ENCODE peak calls at places on chromosomes 16 and 17, in six cellular contexts. Q is GM12891, M is GM12878, N is K562, H is H1, I is HepG2. P is an unnamed sample.

GRCh38 chr16:82331974-82332750 is 162.1 kb upstream of the MPHOSPH6 start:
- DNase-seq in H (no peak), I (peak), N (no peak), Q (no peak), M (no peak), P (no peak)

GRCh38 chr16:88064889-88065746 is 113.9 kb downstream of the BANP start:
- DNase-seq in I (no peak), Q (no peak), M (no peak), N (no peak), H (no peak), P (no peak)

GRCh38 chr17:416293-417206 is 63.9 kb upstream of the RPH3AL start:
- DNase-seq in H (no peak), M (peak), I (no peak), N (no peak), Q (no peak), P (no peak)

GRCh38 chr17:29143894-29144293 is 36.3 kb downstream of the MYO18A start:
- DNase-seq in I (peak), M (no peak), N (no peak), H (no peak), Q (no peak), P (no peak)

GRCh38 chr17:30519707-30520106 is 42.5 kb downstream of the GOSR1 start:
- DNase-seq in I (no peak), N (no peak), M (no peak), H (no peak), Q (no peak), P (no peak)

GRCh38 chr17:27577884-27578717 is 52.9 kb upstream of the LGALS9 start:
- DNase-seq in H (no peak), N (no peak), I (no peak), M (no peak), Q (no peak), P (no peak)

GRCh38 chr16:87552772-87553171 is 49.5 kb upstream of the JPH3 start:
- DNase-seq in N (no peak), I (no peak), Q (no peak), M (no peak), H (no peak), P (no peak)

GRCh38 chr16:5505093-5505887 is 407.7 kb upstream of the EEF2KMT start:
- DNase-seq in Q (no peak), I (no peak), N (no peak), M (no peak), H (no peak), P (no peak)

GRCh38 chr17:33924105-33924504 is 331.0 kb upstream of the CCL2 start:
- DNase-seq in I (no peak), N (peak), M (no peak), H (no peak), Q (no peak), P (no peak)

GRCh38 chr17:81385320-81386111 is 9.7 kb upstream of the BAHCC1 start:
- DNase-seq in Q (no peak), H (no peak), M (no peak), I (peak), N (no peak), P (no peak)

GRCh38 chr17:45302649-45303173 is 14.1 kb downstream of the MAP3K14 start:
- DNase-seq in Q (no peak), I (no peak), N (no peak), H (no peak), M (peak), P (no peak)

GRCh38 chr16:15916323-15916722 is 27.9 kb upstream of the CEP20 start:
- DNase-seq in M (no peak), I (no peak), N (no peak), H (no peak), Q (no peak), P (no peak)

GRCh38 chr16:88554711-88555264 is 15.4 kb upstream of the ZC3H18 start:
- DNase-seq in H (no peak), I (no peak), M (no peak), N (no peak), Q (no peak), P (no peak)

GRCh38 chr17:39867891-39868553 is at the start of gene ZPBP2:
- DNase-seq in I (no peak), Q (peak), N (no peak), M (no peak), H (no peak), P (peak)

GRCh38 chr16:64627288-64627687 is 494.6 kb downstream of the CDH11 start:
- DNase-seq in N (no peak), H (no peak), M (no peak), Q (no peak), I (no peak), P (no peak)

GRCh38 chr17:80409626-80410025 is 5.3 kb upstream of the ENDOV start:
- DNase-seq in I (no peak), Q (no peak), H (no peak), M (no peak), N (no peak), P (no peak)

GRCh38 chr17:15655162-15655561 is 28.9 kb downstream of the TRIM16 start:
- DNase-seq in H (no peak), I (no peak), N (no peak), Q (no peak), M (no peak), P (no peak)

GRCh38 chr17:40564883-40565744 is at the start of gene CCR7:
- DNase-seq in M (no peak), Q (no peak), N (peak), I (no peak), H (no peak), P (no peak)

GRCh38 chr17:31007695-31008373 is 37.0 kb downstream of the RNF135 start:
- DNase-seq in H (no peak), N (no peak), I (no peak), M (no peak), Q (no peak), P (no peak)

GRCh38 chr16:49620158-49620867 is 235.6 kb downstream of the ZNF423 start:
- DNase-seq in H (no peak), Q (no peak), N (peak), M (no peak), I (peak), P (no peak)

GRCh38 chr16:47143329-47143676 is 442 bp downstream of the NETO2 start:
- DNase-seq in H (no peak), M (no peak), Q (peak), N (peak), I (peak), P (peak)

GRCh38 chr17:30000001-30000754 is 58.7 kb downstream of the EFCAB5 start:
- DNase-seq in I (no peak), Q (no peak), M (no peak), N (no peak), H (no peak), P (no peak)

GRCh38 chr16:391885-392335 is 5.1 kb upstream of the NME4 start:
- DNase-seq in H (peak), I (peak), Q (peak), N (peak), M (no peak), P (peak)

GRCh38 chr16:66927918-66928649 is 2.7 kb upstream of the RRAD start:
- DNase-seq in Q (no peak), H (no peak), N (no peak), I (no peak), M (no peak), P (no peak)

GRCh38 chr17:19713901-19714361 is 2.5 kb downstream of the SLC47A2 start:
- DNase-seq in Q (no peak), I (no peak), M (no peak), H (no peak), N (no peak), P (peak)

GRCh38 chr16:31087971-31088370 is 772 bp downstream of the PRSS53 start:
- DNase-seq in H (no peak), N (no peak), I (no peak), Q (no peak), M (no peak), P (no peak)

GRCh38 chr17:41824086-41824485 is 11.3 kb downstream of the FKBP10 start:
- DNase-seq in M (no peak), I (no peak), N (no peak), Q (no peak), H (no peak), P (no peak)

GRCh38 chr17:50829336-50829735 is 6.0 kb upstream of the WFIKKN2 start:
- DNase-seq in H (no peak), N (no peak), M (no peak), Q (no peak), I (no peak), P (no peak)

GRCh38 chr16:28867241-28867640 is 3.6 kb downstream of the SH2B1 start:
- DNase-seq in N (no peak), I (no peak), M (no peak), H (no peak), Q (no peak), P (no peak)

GRCh38 chr16:28865289-28865688 is 1.6 kb downstream of the SH2B1 start:
- DNase-seq in Q (no peak), N (no peak), M (no peak), H (no peak), I (no peak), P (no peak)

GRCh38 chr16:28865722-28866453 is 2.2 kb downstream of the SH2B1 start:
- DNase-seq in H (no peak), Q (no peak), N (no peak), M (no peak), I (peak), P (no peak)

GRCh38 chr16:28866454-28866804 is 2.8 kb downstream of the SH2B1 start:
- DNase-seq in Q (no peak), H (no peak), N (no peak), M (no peak), I (no peak), P (no peak)

GRCh38 chr16:28863929-28864886 is 565 bp downstream of the SH2B1 start:
- DNase-seq in H (no peak), M (no peak), I (no peak), Q (no peak), N (peak), P (no peak)
- TF ChIP-seq POLR2AphosphoS5 in H (no peak), M (no peak), I (no peak), Q (no peak), N (no peak), P (no peak)

DNA sequence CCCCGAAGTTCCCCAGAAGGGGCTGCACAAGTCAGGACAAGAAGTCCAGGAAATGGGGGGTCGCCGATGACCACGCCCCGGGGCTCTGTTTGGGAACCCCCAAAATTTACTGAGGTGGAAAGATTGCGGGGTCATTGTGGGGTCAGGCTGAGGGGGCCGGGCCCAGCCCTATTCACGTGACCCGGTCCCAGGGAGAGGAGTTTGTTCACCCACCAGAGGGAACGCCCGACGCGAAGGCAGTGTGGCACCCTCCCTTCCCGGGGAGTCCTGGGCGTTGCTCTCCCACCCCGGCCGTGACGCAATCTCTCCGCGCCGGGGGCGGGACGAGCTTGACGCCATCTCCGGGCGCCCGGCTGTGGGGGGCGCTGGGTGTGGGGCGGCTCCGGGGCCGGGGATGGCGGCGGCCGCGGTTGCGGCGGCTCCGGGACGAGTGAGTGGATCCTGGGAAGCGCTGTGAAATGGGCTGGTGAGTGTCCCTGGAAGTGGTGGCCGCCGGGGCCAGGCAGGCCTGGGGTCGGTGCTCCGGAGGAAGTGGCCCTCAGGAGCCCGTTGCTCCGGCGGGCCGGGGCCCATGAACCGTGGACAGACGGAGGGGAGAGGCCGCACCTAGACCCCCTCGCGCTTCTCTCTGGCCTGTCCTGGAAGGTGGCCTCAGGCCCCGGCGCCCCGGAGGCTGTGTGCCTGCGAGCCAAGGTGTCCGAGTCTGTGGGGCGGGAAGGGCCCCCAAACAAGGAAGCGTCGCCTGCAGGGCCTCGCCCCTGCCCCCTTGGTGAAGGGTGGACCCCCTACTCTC is at the start of gene ATXN1L:
- DNase-seq in I (peak), H (peak), M (peak), N (peak), Q (peak), P (peak)
- TF ChIP-seq POLR2A in I (peak), H (peak), M (peak), N (peak), Q (peak), P (peak)

GRCh38 chr17:11461993-11462548 is 136.2 kb upstream of the DNAH9 start:
- DNase-seq in I (no peak), Q (no peak), H (no peak), M (no peak), N (no peak), P (no peak)
- TF ChIP-seq TAF1 in I (no peak), Q (no peak), H (no peak), M (no peak), N (no peak), P (no peak)

GRCh38 chr16:11740567-11740966 is 2.1 kb downstream of the TXNDC11 start:
- DNase-seq in N (no peak), H (no peak), M (no peak), Q (no peak), I (no peak), P (no peak)

GRCh38 chr16:11744075-11744470 is 1.4 kb upstream of the TXNDC11 start:
- DNase-seq in I (no peak), N (no peak), Q (no peak), H (no peak), M (no peak), P (no peak)

GRCh38 chr16:11742041-11742535 is 569 bp downstream of the TXNDC11 start:
- DNase-seq in H (no peak), M (no peak), I (peak), Q (peak), N (peak), P (peak)

GRCh38 chr16:11742536-11743307 is at the start of gene TXNDC11:
- DNase-seq in H (peak), M (peak), N (peak), I (peak), Q (peak), P (peak)

DNA sequence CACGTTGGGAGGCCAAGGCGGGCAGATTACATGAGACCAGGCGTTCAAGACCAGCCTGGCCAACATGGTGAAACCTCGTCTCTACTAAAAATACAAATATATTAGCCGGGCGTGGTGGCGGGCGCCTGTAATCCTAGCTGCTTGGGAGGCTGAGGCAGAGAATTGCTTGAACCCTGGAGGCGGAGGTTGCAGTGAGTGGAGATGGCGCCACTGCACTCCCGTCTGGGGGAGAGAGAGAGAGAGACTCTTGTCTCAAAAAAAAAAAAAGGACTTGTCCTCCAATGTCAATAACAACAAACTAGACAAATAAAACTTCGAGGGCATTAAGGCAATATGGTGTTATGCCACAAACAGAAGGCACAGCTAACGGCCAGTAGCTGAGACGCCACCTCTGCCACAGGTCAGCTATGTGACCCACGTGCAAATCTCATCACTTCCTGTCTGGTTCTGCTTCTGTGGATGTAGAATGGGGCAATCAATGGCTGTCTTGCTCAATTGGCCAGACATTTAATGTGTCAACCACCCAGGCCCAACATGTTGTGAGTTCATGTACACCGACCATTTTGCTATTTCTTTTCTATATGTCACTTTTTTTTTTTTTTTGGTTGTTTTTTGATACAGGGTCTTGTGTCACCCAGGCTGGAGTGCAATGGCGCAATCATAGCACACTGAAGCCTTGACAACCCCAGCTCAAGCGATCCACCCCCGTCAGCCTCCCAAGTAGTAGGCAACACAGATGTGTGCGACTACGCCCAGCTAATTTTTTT is 834 bp upstream of the TXNDC11 start:
- DNase-seq in N (no peak), I (peak), H (no peak), Q (no peak), M (no peak), P (no peak)
- TF ChIP-seq POLR2AphosphoS5 in N (no peak), I (peak), H (no peak), Q (no peak), M (no peak), P (peak)

GRCh38 chr17:7842950-7843535 is 9.0 kb downstream of the KDM6B start:
- DNase-seq in Q (no peak), M (no peak), N (no peak), H (no peak), I (peak), P (no peak)
- TF ChIP-seq POLR2A in Q (peak), M (peak), N (peak), H (no peak), I (peak), P (peak)

GRCh38 chr17:56891751-56892150 is 22.1 kb downstream of the TRIM25 start:
- DNase-seq in Q (no peak), N (peak), M (no peak), H (no peak), I (no peak), P (no peak)
- TF ChIP-seq TAF1 in Q (no peak), N (no peak), M (no peak), H (no peak), I (no peak), P (no peak)

GRCh38 chr16:4342866-4343744 is 8.0 kb downstream of the PAM16 start:
- DNase-seq in N (no peak), Q (no peak), H (no peak), M (no peak), I (no peak), P (no peak)
- TF ChIP-seq POLR2AphosphoS5 in N (no peak), Q (no peak), H (no peak), M (no peak), I (no peak), P (no peak)

DNA sequence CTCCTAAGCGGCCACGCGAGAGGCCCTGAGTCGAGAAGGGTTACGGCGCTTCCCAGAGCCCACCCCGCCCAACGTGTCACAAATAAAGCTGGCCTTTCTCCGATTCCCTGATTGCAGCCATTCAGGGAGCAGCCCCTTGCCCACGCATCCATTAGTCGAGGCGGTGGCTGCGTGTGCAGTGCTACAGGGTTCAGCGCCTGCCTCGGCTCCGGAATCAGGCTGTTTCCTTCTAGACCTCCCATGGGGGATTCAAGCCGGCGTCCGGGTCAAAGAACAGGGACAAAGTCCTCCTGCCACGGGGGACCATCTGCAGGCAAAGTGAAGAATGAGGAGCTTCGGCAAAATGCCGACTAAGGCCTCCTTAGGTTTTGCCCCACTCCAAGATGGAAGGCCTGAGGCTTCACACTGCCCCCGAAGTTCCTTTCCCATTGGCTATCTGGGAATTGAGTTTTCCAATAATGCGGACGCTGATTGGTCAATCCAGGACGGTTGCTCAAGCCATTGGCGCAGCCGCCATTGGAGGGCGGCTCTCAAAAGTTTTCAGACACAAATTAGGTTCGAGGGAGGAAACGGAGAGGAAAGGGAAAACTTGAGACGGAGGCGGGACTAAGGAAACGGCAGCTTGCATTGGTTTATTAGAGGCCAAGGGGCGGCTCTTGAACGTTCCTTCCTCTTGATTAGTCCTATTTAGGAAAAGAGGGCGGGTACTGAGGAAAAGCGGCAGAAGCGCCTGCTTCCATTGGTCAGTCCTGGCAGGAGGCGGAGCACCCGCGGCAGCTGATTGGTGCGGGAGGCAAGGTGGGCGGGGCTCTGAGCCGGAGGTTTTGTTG is 430 bp upstream of the KATNB1 start:
- DNase-seq in N (peak), M (peak), I (peak), Q (peak), H (peak), P (peak)
- TF ChIP-seq POLR2A in N (peak), M (peak), I (peak), Q (peak), H (no peak), P (peak)

DNA sequence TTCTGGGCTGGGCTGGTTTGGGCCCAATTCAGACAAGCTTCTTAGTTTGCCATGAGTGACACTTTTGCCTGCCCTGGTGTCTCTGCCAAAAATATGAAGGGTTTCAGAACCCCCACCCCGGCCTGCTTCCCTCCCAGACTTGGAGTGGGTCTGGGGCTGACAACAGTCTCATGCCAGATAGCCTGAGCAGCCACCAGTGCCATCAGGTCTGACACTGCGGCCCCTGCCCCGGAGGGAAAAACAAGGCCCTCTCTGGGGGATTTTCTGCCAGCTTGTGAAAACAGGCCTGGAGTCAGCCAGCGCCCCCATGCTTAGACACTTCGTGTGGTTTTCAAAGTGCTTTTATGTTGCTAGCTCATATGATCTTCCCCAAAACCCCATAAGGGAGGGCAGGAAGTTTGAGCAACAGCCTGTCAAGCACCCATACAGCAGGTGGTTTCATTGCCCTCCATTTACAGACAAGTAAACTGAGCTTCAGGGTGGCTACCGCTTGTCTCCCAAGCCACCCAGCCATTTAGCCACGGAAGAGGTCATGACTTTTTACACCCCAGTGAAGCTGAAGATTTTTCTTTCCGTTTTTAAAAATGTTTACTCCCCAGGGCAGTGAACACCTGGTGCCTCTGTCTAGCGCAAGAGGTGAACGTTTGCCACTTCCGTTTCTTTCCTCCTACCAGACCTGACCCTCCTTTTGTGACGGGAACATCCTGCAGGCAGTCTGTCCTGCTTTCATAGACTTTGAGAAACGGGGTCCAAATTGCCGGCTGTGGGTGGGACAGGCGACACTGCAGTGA is 300.6 kb downstream of the SEC14L1 start:
- DNase-seq in M (peak), H (no peak), Q (no peak), N (no peak), I (no peak), P (peak)
- TF ChIP-seq TAF1 in M (peak), H (no peak), Q (peak), N (no peak), I (no peak), P (peak)